ENCODE peak calls at places on chromosomes 16 and 17, in nine cellular contexts. Z, A, G, O, C, P, R, N and B are unnamed samples.

GRCh38 chr17:77217136-77217535 is 76.4 kb downstream of the SEC14L1 start:
- DNase-seq in Z (no peak), A (no peak), G (no peak), O (no peak), C (no peak), P (no peak), R (no peak), N (no peak), B (no peak)

GRCh38 chr16:49890876-49891275 is 35.0 kb upstream of the ZNF423 start:
- DNase-seq in Z (no peak), A (no peak), G (peak), O (no peak), C (no peak), P (peak), R (no peak), N (no peak), B (no peak)

GRCh38 chr16:83771306-83771942 is 36.4 kb upstream of the HSBP1 start:
- DNase-seq in Z (no peak), A (no peak), G (peak), O (no peak), C (no peak), P (no peak), R (no peak), N (no peak), B (no peak)

GRCh38 chr16:84885024-84885910 is 65.5 kb downstream of the CRISPLD2 start:
- DNase-seq in Z (no peak), A (no peak), G (peak), O (no peak), C (no peak), P (peak), R (no peak), N (no peak), B (no peak)

GRCh38 chr17:6753006-6753445 is 2.8 kb upstream of the XAF1 start:
- DNase-seq in Z (peak), A (peak), G (peak), O (peak), C (no peak), P (peak), R (no peak), N (peak), B (peak)

GRCh38 chr17:7982666-7983065 is 19.7 kb upstream of the GUCY2D start:
- DNase-seq in Z (peak), A (no peak), G (no peak), O (no peak), C (no peak), P (peak), R (no peak), N (peak), B (peak)

GRCh38 chr17:13384626-13385025 is 217.1 kb downstream of the HS3ST3A1 start:
- DNase-seq in Z (no peak), A (no peak), G (no peak), O (no peak), C (no peak), P (no peak), R (no peak), N (no peak), B (no peak)

GRCh38 chr16:84738255-84739038 is 38.6 kb downstream of the USP10 start:
- DNase-seq in Z (peak), A (peak), G (peak), O (peak), C (peak), P (peak), R (no peak), N (peak), B (peak)

GRCh38 chr16:81519298-81520150 is 74.9 kb downstream of the CMIP start:
- DNase-seq in Z (no peak), A (no peak), G (no peak), O (no peak), C (no peak), P (no peak), R (no peak), N (no peak), B (no peak)

GRCh38 chr16:66128363-66128725 is 238.1 kb upstream of the CDH5 start:
- DNase-seq in Z (peak), A (no peak), G (no peak), O (no peak), C (no peak), P (no peak), R (no peak), N (no peak), B (no peak)
- TF ChIP-seq CTCF in Z (no peak), A (no peak), G (no peak), O (no peak), C (no peak), P (no peak), R (no peak), N (no peak), B (no peak)

GRCh38 chr16:67145746-67146145 is 5.1 kb downstream of the B3GNT9 start:
- DNase-seq in Z (no peak), A (no peak), G (no peak), O (no peak), C (no peak), P (no peak), R (no peak), N (no peak), B (no peak)

GRCh38 chr16:67144943-67145342 is 5.9 kb downstream of the B3GNT9 start:
- DNase-seq in Z (no peak), A (no peak), G (no peak), O (no peak), C (no peak), P (no peak), R (no peak), N (no peak), B (no peak)

GRCh38 chr16:67148221-67148620 is 2.6 kb downstream of the B3GNT9 start:
- DNase-seq in Z (no peak), A (no peak), G (no peak), O (no peak), C (no peak), P (no peak), R (no peak), N (no peak), B (no peak)

GRCh38 chr16:67147437-67148140 is 3.2 kb downstream of the B3GNT9 start:
- DNase-seq in Z (no peak), A (no peak), G (no peak), O (no peak), C (no peak), P (no peak), R (no peak), N (no peak), B (peak)

GRCh38 chr16:67146523-67147357 is 4.1 kb downstream of the B3GNT9 start:
- DNase-seq in Z (no peak), A (no peak), G (no peak), O (no peak), C (no peak), P (no peak), R (no peak), N (no peak), B (no peak)
- TF ChIP-seq CTCF in Z (no peak), A (no peak), G (no peak), O (no peak), C (no peak), P (no peak), R (no peak), N (no peak), B (no peak)

DNA sequence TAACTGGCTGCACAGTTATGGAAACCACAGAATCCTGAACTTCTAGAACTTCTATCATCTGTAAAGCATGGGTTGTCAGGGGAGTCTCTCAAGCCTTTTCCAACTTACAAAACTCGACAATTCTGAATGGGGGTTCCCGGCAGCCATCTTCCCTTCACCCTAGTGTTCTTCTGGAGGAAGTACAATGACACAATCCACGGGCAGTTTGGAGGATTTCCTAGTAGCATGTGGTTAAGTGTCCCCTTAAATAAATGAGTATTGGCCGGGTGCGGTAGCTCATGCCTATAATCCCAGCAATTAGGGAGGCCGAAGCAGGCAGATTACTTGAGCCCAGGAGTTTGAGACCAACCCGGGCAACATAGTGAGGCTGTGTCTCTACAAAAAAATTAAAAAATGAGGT is 2.1 kb downstream of the SLC16A6 start:
- DNase-seq in Z (no peak), A (no peak), G (no peak), O (peak), C (no peak), P (peak), R (no peak), N (no peak), B (no peak)
- TF ChIP-seq CTCF in Z (no peak), A (no peak), G (no peak), O (no peak), C (no peak), P (peak), R (no peak), N (no peak), B (no peak)

DNA sequence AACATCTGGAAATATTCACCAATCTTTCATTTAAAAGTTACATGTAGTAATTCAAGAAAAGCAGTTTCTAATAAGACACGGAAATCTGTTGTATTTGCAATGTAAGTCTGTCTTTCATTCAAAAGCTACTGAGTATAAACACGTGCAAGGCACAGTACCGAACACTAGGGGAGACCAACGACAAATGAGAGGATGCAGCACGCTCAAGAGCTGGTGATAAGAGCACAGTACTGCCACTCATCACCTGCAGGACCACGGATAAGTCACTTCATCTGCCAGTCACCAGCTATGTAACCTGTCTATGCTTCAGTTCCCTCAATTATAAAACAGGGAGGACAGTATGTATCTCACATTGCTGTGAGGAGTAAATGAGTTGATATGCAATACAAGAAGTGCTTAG is 67.1 kb downstream of the CLEC18A start:
- DNase-seq in Z (peak), A (peak), G (peak), O (peak), C (no peak), P (peak), R (no peak), N (peak), B (peak)
- TF ChIP-seq CTCF in Z (no peak), A (peak), G (no peak), O (peak), C (peak), P (peak), R (no peak), N (no peak), B (peak)

DNA sequence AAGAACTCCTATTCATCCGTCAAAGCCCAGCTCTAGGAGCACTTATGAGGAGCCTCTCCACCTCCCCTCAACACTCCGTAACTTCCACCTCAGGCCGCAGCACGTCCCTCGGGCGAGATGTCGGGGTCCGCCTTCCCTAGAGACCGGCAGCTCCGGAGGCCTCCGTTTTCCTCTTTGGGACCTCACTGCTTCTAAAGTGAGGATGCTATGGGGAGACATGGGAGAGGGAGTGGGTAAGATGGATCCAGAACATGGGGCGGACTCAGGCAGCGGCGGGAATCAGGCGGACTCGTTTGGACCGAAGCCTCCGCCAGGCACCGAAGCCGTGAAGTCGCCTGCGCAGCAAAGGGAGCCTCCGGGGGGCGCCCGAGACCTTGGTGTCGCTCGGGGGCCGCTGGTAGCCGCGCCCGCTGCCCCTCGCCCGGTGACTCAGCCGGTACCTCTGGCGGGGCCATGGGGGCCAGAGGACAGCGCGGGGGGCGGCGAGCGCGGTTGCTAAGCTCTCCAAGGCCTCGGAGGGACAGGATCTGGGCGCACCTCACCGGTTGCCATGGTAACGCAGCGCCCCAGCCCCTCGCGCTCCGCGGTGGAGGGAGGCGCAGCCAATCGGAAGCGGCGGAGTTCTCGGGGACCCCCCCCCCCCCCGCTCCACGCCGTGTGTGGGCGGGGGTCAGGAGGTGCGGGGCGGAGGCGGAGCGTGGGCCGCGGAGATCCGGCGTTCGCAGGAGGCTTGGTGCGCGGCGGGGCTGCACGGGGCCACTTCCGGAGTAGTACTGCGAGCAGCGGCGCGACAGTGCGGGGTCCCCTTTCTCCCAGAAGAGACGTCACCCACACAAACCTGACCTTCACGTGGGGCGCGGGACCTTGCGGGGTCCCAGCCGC is 1.3 kb upstream of the HIC1 start:
- DNase-seq in Z (peak), A (peak), G (peak), O (peak), C (no peak), P (peak), R (no peak), N (peak), B (no peak)
- TF ChIP-seq CTCF in Z (peak), A (peak), G (peak), O (peak), C (peak), P (peak), R (no peak), N (peak), B (peak)

DNA sequence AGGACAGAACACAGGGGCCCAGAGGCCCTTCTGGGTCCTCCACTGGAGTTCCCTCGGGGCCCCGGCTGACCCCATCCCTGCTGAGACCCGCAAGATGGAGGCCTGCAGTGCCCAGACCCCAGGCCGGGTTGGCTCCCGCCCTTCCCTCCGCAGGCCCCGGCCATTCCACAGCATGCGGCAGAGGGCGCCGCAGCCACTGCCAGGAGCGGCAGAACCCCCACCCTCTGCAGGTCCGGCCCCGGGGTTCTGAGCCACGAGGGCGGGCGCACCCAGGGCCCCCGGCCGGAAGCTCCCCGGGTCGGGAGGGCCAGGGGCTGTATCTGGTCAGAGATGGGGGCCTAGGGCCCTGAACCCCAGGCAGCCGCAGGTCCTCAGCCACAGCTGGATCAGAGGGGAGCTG is 2.4 kb upstream of the PERCC1 start:
- DNase-seq in Z (no peak), A (no peak), G (no peak), O (no peak), C (no peak), P (peak), R (no peak), N (peak), B (no peak)
- TF ChIP-seq CTCF in Z (peak), A (no peak), G (no peak), O (no peak), C (peak), P (peak), R (no peak), N (peak), B (peak)

GRCh38 chr17:45081046-45081703 is 20.1 kb downstream of the NMT1 start:
- DNase-seq in Z (no peak), A (no peak), G (no peak), O (no peak), C (no peak), P (no peak), R (no peak), N (no peak), B (no peak)

GRCh38 chr17:45073414-45074070 is 12.4 kb downstream of the NMT1 start:
- DNase-seq in Z (peak), A (no peak), G (no peak), O (no peak), C (no peak), P (no peak), R (no peak), N (no peak), B (no peak)

DNA sequence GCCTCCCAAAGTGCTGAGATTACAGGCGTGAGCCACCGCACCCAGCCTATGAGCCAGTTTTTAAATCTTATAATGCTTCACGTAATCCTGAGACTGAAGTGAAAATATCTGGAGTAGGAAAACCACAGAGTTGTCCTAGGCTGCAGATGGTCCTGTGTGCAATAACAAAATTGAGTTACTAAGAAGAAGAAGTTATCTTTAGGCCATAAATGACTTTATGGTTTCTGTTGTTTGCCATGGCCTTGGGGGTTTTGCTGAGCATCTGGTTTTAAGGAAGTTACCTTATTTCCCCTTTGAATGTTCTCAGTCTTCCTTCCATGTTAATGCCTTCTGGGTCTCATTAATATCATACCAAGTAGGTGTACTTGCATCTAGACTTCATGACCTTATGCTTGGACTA is 16.5 kb downstream of the NMT1 start:
- DNase-seq in Z (no peak), A (no peak), G (no peak), O (peak), C (no peak), P (no peak), R (no peak), N (no peak), B (no peak)
- TF ChIP-seq CTCF in Z (no peak), A (no peak), G (no peak), O (no peak), C (no peak), P (no peak), R (no peak), N (no peak), B (no peak)

GRCh38 chr16:86093801-86094750 is 195.1 kb downstream of the IRF8 start:
- DNase-seq in Z (no peak), A (no peak), G (no peak), O (no peak), C (no peak), P (no peak), R (no peak), N (no peak), B (no peak)
- TF ChIP-seq CTCF in Z (peak), A (no peak), G (no peak), O (no peak), C (peak), P (peak), R (no peak), N (no peak), B (no peak)

GRCh38 chr16:57940382-57940966 is 30.5 kb downstream of the CNGB1 start:
- DNase-seq in Z (no peak), A (no peak), G (no peak), O (no peak), C (no peak), P (no peak), R (no peak), N (no peak), B (no peak)

GRCh38 chr16:57939872-57940224 is 31.1 kb downstream of the CNGB1 start:
- DNase-seq in Z (no peak), A (no peak), G (no peak), O (no peak), C (no peak), P (no peak), R (no peak), N (no peak), B (no peak)

GRCh38 chr16:57938484-57938883 is 32.4 kb downstream of the CNGB1 start:
- DNase-seq in Z (no peak), A (no peak), G (no peak), O (no peak), C (no peak), P (no peak), R (no peak), N (no peak), B (no peak)

GRCh38 chr16:57937861-57938260 is 33.1 kb downstream of the CNGB1 start:
- DNase-seq in Z (no peak), A (no peak), G (no peak), O (no peak), C (no peak), P (no peak), R (no peak), N (no peak), B (no peak)

DNA sequence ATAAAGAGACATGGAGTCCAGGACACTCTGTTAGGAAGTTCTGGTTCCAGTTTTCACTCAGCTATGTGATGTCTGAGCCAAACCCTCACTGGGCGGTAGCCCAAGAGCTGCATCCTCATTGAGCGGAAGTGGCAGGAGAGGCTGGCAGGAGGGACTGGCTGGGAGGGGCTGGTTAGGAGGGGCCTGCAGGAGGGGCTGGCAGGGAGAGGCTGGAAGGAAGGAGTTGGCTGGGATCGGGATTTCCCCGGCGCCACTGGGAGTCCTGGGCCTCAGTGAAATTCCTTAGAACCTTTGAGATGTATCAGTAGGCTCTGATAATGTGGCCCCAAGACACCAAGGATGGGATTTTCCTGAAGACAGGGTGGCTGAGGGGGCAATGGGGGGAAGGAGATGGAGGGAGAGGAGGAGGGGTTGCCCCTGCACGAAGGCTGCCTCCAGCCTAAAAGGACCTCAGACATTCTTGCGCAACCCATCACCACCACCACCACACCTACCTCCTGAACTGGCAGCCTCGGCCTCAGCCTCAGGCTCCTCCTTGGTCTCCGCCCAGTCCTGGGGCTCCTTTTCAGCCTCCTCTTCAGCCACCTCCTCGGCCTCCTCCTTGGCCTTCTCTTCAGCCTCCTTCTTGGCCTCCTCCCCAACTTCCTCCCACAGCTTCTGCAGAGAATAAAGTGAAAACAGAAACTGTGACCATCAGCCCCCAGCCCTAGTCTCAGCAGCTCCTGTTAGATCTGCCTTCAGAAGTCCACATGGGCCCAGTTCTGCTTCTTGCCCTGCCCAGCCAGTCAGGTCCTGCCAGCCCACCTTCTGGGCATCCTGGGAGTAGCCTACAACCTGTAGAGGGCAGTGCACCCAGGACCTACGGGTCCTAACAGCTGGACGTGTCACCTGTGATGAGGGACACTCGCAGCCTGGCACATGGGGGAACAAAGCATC is 31.7 kb downstream of the CNGB1 start:
- DNase-seq in Z (peak), A (no peak), G (peak), O (no peak), C (no peak), P (no peak), R (no peak), N (peak), B (peak)
- TF ChIP-seq CTCF in Z (no peak), A (no peak), G (no peak), O (no peak), C (peak), P (peak), R (no peak), N (no peak), B (peak)

GRCh38 chr17:4513113-4514032 is 14.7 kb downstream of the SPNS2 start:
- DNase-seq in Z (no peak), A (no peak), G (peak), O (no peak), C (no peak), P (no peak), R (no peak), N (peak), B (peak)
- TF ChIP-seq CTCF in Z (no peak), A (no peak), G (peak), O (no peak), C (no peak), P (no peak), R (no peak), N (no peak), B (no peak)